ENCODE peak calls at places on chromosomes 16 and 17, in seven cellular contexts. One of them, this sample, is unnamed.

GRCh38 chr17:39667262-39668140 is 752 bp upstream of the PNMT start:
- DNase-seq in fibroblast of the conjunctiva: no peak
- DNase-seq in islet precursor cell: no peak
- DNase-seq in NCI-H524 treated with DMSO at 0.1 percent for 48 hours: no peak
- DNase-seq in ACHN: no peak
- DNase-seq in activated T-helper 9 cell treated with anti-CD3 and anti-CD28 coated beads, Interleukin-2, amount 50 U/mL, for 16 hours: no peak
- DNase-seq in left lung: peak
- DNase-seq in this sample: no peak

GRCh38 chr17:68698761-68699160 is 97.6 kb upstream of the FAM20A start:
- DNase-seq in fibroblast of the conjunctiva: no peak
- DNase-seq in islet precursor cell: no peak
- DNase-seq in NCI-H524 treated with DMSO at 0.1 percent for 48 hours: no peak
- DNase-seq in ACHN: no peak
- DNase-seq in activated T-helper 9 cell treated with anti-CD3 and anti-CD28 coated beads, Interleukin-2, amount 50 U/mL, for 16 hours: no peak
- DNase-seq in left lung: no peak
- DNase-seq in this sample: peak

GRCh38 chr17:4771519-4772234 is at the start of gene TM4SF5:
- DNase-seq in fibroblast of the conjunctiva: no peak
- DNase-seq in islet precursor cell: no peak
- DNase-seq in NCI-H524 treated with DMSO at 0.1 percent for 48 hours: no peak
- DNase-seq in ACHN: no peak
- DNase-seq in activated T-helper 9 cell treated with anti-CD3 and anti-CD28 coated beads, Interleukin-2, amount 50 U/mL, for 16 hours: no peak
- DNase-seq in left lung: no peak
- DNase-seq in this sample: no peak

GRCh38 chr17:51371732-51372151 is 111.4 kb downstream of the UTP18 start:
- DNase-seq in fibroblast of the conjunctiva: peak
- DNase-seq in islet precursor cell: peak
- DNase-seq in NCI-H524 treated with DMSO at 0.1 percent for 48 hours: peak
- DNase-seq in ACHN: peak
- DNase-seq in activated T-helper 9 cell treated with anti-CD3 and anti-CD28 coated beads, Interleukin-2, amount 50 U/mL, for 16 hours: no peak
- DNase-seq in left lung: no peak
- DNase-seq in this sample: peak

GRCh38 chr17:73560661-73561060 is 83.6 kb downstream of the SDK2 start:
- DNase-seq in fibroblast of the conjunctiva: no peak
- DNase-seq in islet precursor cell: peak
- DNase-seq in NCI-H524 treated with DMSO at 0.1 percent for 48 hours: no peak
- DNase-seq in ACHN: no peak
- DNase-seq in activated T-helper 9 cell treated with anti-CD3 and anti-CD28 coated beads, Interleukin-2, amount 50 U/mL, for 16 hours: no peak
- DNase-seq in left lung: peak
- DNase-seq in this sample: no peak

GRCh38 chr17:36213695-36214094 is 2.8 kb downstream of the CCL4L2 start:
- DNase-seq in fibroblast of the conjunctiva: no peak
- DNase-seq in islet precursor cell: peak
- DNase-seq in NCI-H524 treated with DMSO at 0.1 percent for 48 hours: no peak
- DNase-seq in ACHN: no peak
- DNase-seq in activated T-helper 9 cell treated with anti-CD3 and anti-CD28 coated beads, Interleukin-2, amount 50 U/mL, for 16 hours: no peak
- DNase-seq in left lung: no peak
- DNase-seq in this sample: no peak

GRCh38 chr16:53530741-53531140 is 27.7 kb upstream of the AKTIP start:
- DNase-seq in fibroblast of the conjunctiva: no peak
- DNase-seq in islet precursor cell: no peak
- DNase-seq in NCI-H524 treated with DMSO at 0.1 percent for 48 hours: no peak
- DNase-seq in ACHN: no peak
- DNase-seq in activated T-helper 9 cell treated with anti-CD3 and anti-CD28 coated beads, Interleukin-2, amount 50 U/mL, for 16 hours: no peak
- DNase-seq in left lung: no peak
- DNase-seq in this sample: no peak

GRCh38 chr16:68257906-68258800 is 6.2 kb upstream of the SLC7A6 start:
- DNase-seq in fibroblast of the conjunctiva: no peak
- DNase-seq in islet precursor cell: peak
- DNase-seq in NCI-H524 treated with DMSO at 0.1 percent for 48 hours: no peak
- DNase-seq in ACHN: peak
- DNase-seq in activated T-helper 9 cell treated with anti-CD3 and anti-CD28 coated beads, Interleukin-2, amount 50 U/mL, for 16 hours: no peak
- DNase-seq in left lung: no peak
- DNase-seq in this sample: peak

GRCh38 chr17:27895940-27896535 is 2.9 kb upstream of the LYRM9 start:
- DNase-seq in fibroblast of the conjunctiva: no peak
- DNase-seq in islet precursor cell: no peak
- DNase-seq in NCI-H524 treated with DMSO at 0.1 percent for 48 hours: no peak
- DNase-seq in ACHN: no peak
- DNase-seq in activated T-helper 9 cell treated with anti-CD3 and anti-CD28 coated beads, Interleukin-2, amount 50 U/mL, for 16 hours: no peak
- DNase-seq in left lung: no peak
- DNase-seq in this sample: no peak

GRCh38 chr17:38476549-38476948 is 48.3 kb downstream of the ARHGAP23 start:
- DNase-seq in fibroblast of the conjunctiva: no peak
- DNase-seq in islet precursor cell: no peak
- DNase-seq in NCI-H524 treated with DMSO at 0.1 percent for 48 hours: no peak
- DNase-seq in ACHN: no peak
- DNase-seq in activated T-helper 9 cell treated with anti-CD3 and anti-CD28 coated beads, Interleukin-2, amount 50 U/mL, for 16 hours: no peak
- DNase-seq in left lung: peak
- DNase-seq in this sample: no peak

GRCh38 chr17:37844158-37844976 is 79.8 kb upstream of the TBC1D3K start:
- DNase-seq in fibroblast of the conjunctiva: peak
- DNase-seq in islet precursor cell: peak
- DNase-seq in NCI-H524 treated with DMSO at 0.1 percent for 48 hours: no peak
- DNase-seq in ACHN: no peak
- DNase-seq in activated T-helper 9 cell treated with anti-CD3 and anti-CD28 coated beads, Interleukin-2, amount 50 U/mL, for 16 hours: no peak
- DNase-seq in left lung: peak
- DNase-seq in this sample: peak

GRCh38 chr17:48577946-48578615 is at the start of gene HOXB4:
- DNase-seq in fibroblast of the conjunctiva: no peak
- DNase-seq in islet precursor cell: peak
- DNase-seq in NCI-H524 treated with DMSO at 0.1 percent for 48 hours: no peak
- DNase-seq in ACHN: peak
- DNase-seq in activated T-helper 9 cell treated with anti-CD3 and anti-CD28 coated beads, Interleukin-2, amount 50 U/mL, for 16 hours: peak
- DNase-seq in left lung: peak
- DNase-seq in this sample: peak

GRCh38 chr17:50642071-50642721 is 7.5 kb downstream of the ABCC3 start:
- DNase-seq in fibroblast of the conjunctiva: no peak
- DNase-seq in islet precursor cell: no peak
- DNase-seq in NCI-H524 treated with DMSO at 0.1 percent for 48 hours: no peak
- DNase-seq in ACHN: no peak
- DNase-seq in activated T-helper 9 cell treated with anti-CD3 and anti-CD28 coated beads, Interleukin-2, amount 50 U/mL, for 16 hours: no peak
- DNase-seq in left lung: peak
- DNase-seq in this sample: no peak

GRCh38 chr16:89907055-89907814 is 11.4 kb upstream of the MC1R start:
- DNase-seq in fibroblast of the conjunctiva: no peak
- DNase-seq in islet precursor cell: no peak
- DNase-seq in NCI-H524 treated with DMSO at 0.1 percent for 48 hours: no peak
- DNase-seq in ACHN: no peak
- DNase-seq in activated T-helper 9 cell treated with anti-CD3 and anti-CD28 coated beads, Interleukin-2, amount 50 U/mL, for 16 hours: no peak
- DNase-seq in left lung: no peak
- DNase-seq in this sample: no peak

GRCh38 chr16:19119564-19119963 is 5.8 kb downstream of the ITPRIPL2 start:
- DNase-seq in fibroblast of the conjunctiva: peak
- DNase-seq in islet precursor cell: no peak
- DNase-seq in NCI-H524 treated with DMSO at 0.1 percent for 48 hours: no peak
- DNase-seq in ACHN: no peak
- DNase-seq in activated T-helper 9 cell treated with anti-CD3 and anti-CD28 coated beads, Interleukin-2, amount 50 U/mL, for 16 hours: no peak
- DNase-seq in left lung: no peak
- DNase-seq in this sample: no peak

GRCh38 chr16:53156516-53156915 is 101.7 kb downstream of the CHD9 start:
- DNase-seq in fibroblast of the conjunctiva: no peak
- DNase-seq in islet precursor cell: no peak
- DNase-seq in NCI-H524 treated with DMSO at 0.1 percent for 48 hours: no peak
- DNase-seq in ACHN: no peak
- DNase-seq in activated T-helper 9 cell treated with anti-CD3 and anti-CD28 coated beads, Interleukin-2, amount 50 U/mL, for 16 hours: no peak
- DNase-seq in left lung: no peak
- DNase-seq in this sample: no peak

GRCh38 chr17:39134878-39135277 is 16.6 kb downstream of the PLXDC1 start:
- DNase-seq in fibroblast of the conjunctiva: no peak
- DNase-seq in islet precursor cell: no peak
- DNase-seq in NCI-H524 treated with DMSO at 0.1 percent for 48 hours: no peak
- DNase-seq in ACHN: no peak
- DNase-seq in activated T-helper 9 cell treated with anti-CD3 and anti-CD28 coated beads, Interleukin-2, amount 50 U/mL, for 16 hours: no peak
- DNase-seq in left lung: no peak
- DNase-seq in this sample: no peak

GRCh38 chr17:33778505-33779398 is 476.3 kb upstream of the CCL2 start:
- DNase-seq in fibroblast of the conjunctiva: peak
- DNase-seq in islet precursor cell: peak
- DNase-seq in NCI-H524 treated with DMSO at 0.1 percent for 48 hours: no peak
- DNase-seq in ACHN: peak
- DNase-seq in activated T-helper 9 cell treated with anti-CD3 and anti-CD28 coated beads, Interleukin-2, amount 50 U/mL, for 16 hours: no peak
- DNase-seq in left lung: no peak
- DNase-seq in this sample: no peak

GRCh38 chr16:89094252-89094901 is 725 bp downstream of the ACSF3 start:
- DNase-seq in fibroblast of the conjunctiva: no peak
- DNase-seq in islet precursor cell: peak
- DNase-seq in NCI-H524 treated with DMSO at 0.1 percent for 48 hours: no peak
- DNase-seq in ACHN: peak
- DNase-seq in activated T-helper 9 cell treated with anti-CD3 and anti-CD28 coated beads, Interleukin-2, amount 50 U/mL, for 16 hours: no peak
- DNase-seq in left lung: peak
- DNase-seq in this sample: no peak

GRCh38 chr17:9220466-9221230 is 199.3 kb downstream of the NTN1 start:
- DNase-seq in fibroblast of the conjunctiva: no peak
- DNase-seq in islet precursor cell: no peak
- DNase-seq in NCI-H524 treated with DMSO at 0.1 percent for 48 hours: no peak
- DNase-seq in ACHN: no peak
- DNase-seq in activated T-helper 9 cell treated with anti-CD3 and anti-CD28 coated beads, Interleukin-2, amount 50 U/mL, for 16 hours: no peak
- DNase-seq in left lung: peak
- DNase-seq in this sample: no peak

GRCh38 chr17:80566054-80566400 is 21.4 kb downstream of the RPTOR start:
- DNase-seq in fibroblast of the conjunctiva: no peak
- DNase-seq in islet precursor cell: no peak
- DNase-seq in NCI-H524 treated with DMSO at 0.1 percent for 48 hours: no peak
- DNase-seq in ACHN: no peak
- DNase-seq in activated T-helper 9 cell treated with anti-CD3 and anti-CD28 coated beads, Interleukin-2, amount 50 U/mL, for 16 hours: no peak
- DNase-seq in left lung: no peak
- DNase-seq in this sample: no peak

GRCh38 chr16:10130482-10130996 is 51.7 kb downstream of the GRIN2A start:
- DNase-seq in fibroblast of the conjunctiva: no peak
- DNase-seq in islet precursor cell: no peak
- DNase-seq in NCI-H524 treated with DMSO at 0.1 percent for 48 hours: no peak
- DNase-seq in ACHN: no peak
- DNase-seq in activated T-helper 9 cell treated with anti-CD3 and anti-CD28 coated beads, Interleukin-2, amount 50 U/mL, for 16 hours: no peak
- DNase-seq in left lung: no peak
- DNase-seq in this sample: no peak

GRCh38 chr16:89120281-89120680 is 26.6 kb downstream of the ACSF3 start:
- DNase-seq in fibroblast of the conjunctiva: no peak
- DNase-seq in islet precursor cell: no peak
- DNase-seq in NCI-H524 treated with DMSO at 0.1 percent for 48 hours: no peak
- DNase-seq in ACHN: no peak
- DNase-seq in activated T-helper 9 cell treated with anti-CD3 and anti-CD28 coated beads, Interleukin-2, amount 50 U/mL, for 16 hours: no peak
- DNase-seq in left lung: peak
- DNase-seq in this sample: no peak